ENCODE peak calls at places on chromosome 3, in eight cellular contexts. D is HTR-8/SVneo; A is LoVo; Z is fibroblast of lung; N is astrocyte of the hippocampus; W is HAP-1; H is stomach; K is naive thymus-derived CD8-positive, alpha-beta T cell. F is an unnamed sample.

GRCh38 chr3:10370429-10370828 is 49.5 kb upstream of the SEC13 start:
- DNase-seq in D (no peak), A (no peak), Z (peak; percentile 91), N (no peak), W (no peak), H (no peak), K (no peak), F (peak; percentile 79)

GRCh38 chr3:133301194-133301593 is 98.7 kb upstream of the BFSP2 start:
- DNase-seq in D (peak; percentile 28), A (no peak), Z (peak; percentile 25), N (peak; percentile 83), W (no peak), H (no peak), K (no peak), F (peak; percentile 69)

GRCh38 chr3:183745300-183746098 is 47.9 kb downstream of the YEATS2 start:
- DNase-seq in D (peak; percentile 57), A (no peak), Z (no peak), N (peak; percentile 73), W (peak; percentile 39), H (no peak), K (no peak), F (no peak)

GRCh38 chr3:32442766-32443165 is 51.1 kb downstream of the CMTM7 start:
- DNase-seq in D (no peak), A (no peak), Z (no peak), N (no peak), W (no peak), H (no peak), K (no peak), F (no peak)

GRCh38 chr3:148330486-148330885 is 367.2 kb upstream of the AGTR1 start:
- DNase-seq in D (no peak), A (no peak), Z (no peak), N (no peak), W (no peak), H (no peak), K (no peak), F (no peak)

GRCh38 chr3:13812039-13812438 is 67.8 kb downstream of the WNT7A start:
- DNase-seq in D (no peak), A (no peak), Z (no peak), N (peak; percentile 44), W (peak; percentile 48), H (no peak), K (no peak), F (no peak)

GRCh38 chr3:27985369-27986035 is 255.9 kb upstream of the CMC1 start:
- DNase-seq in D (no peak), A (no peak), Z (peak; percentile 11), N (no peak), W (no peak), H (no peak), K (no peak), F (no peak)

GRCh38 chr3:42658091-42658770 is 4.7 kb downstream of the ZBTB47 start:
- DNase-seq in D (no peak), A (no peak), Z (no peak), N (no peak), W (no peak), H (no peak), K (no peak), F (no peak)

GRCh38 chr3:117399311-117400068 is 689.9 kb downstream of the TUSC7 start:
- DNase-seq in D (no peak), A (no peak), Z (peak; percentile 64), N (peak; percentile 74), W (no peak), H (no peak), K (no peak), F (peak; percentile 53)

GRCh38 chr3:114451051-114451451 is 157.2 kb downstream of the TIGIT start:
- DNase-seq in D (no peak), A (no peak), Z (peak; percentile 11), N (peak; percentile 41), W (no peak), H (no peak), K (no peak), F (no peak)

GRCh38 chr3:114632757-114633424 is 339.1 kb downstream of the TIGIT start:
- DNase-seq in D (no peak), A (no peak), Z (no peak), N (no peak), W (no peak), H (no peak), K (no peak), F (no peak)

GRCh38 chr3:155805802-155806618 is at the start of gene C3orf33:
- DNase-seq in D (peak; percentile 78), A (peak; percentile 88), Z (peak; percentile 54), N (peak; percentile 87), W (peak; percentile 78), H (peak; percentile 79), K (peak; percentile 78), F (peak; percentile 6)

GRCh38 chr3:23183731-23184130 is 19.4 kb upstream of the UBE2E2 start:
- DNase-seq in D (peak; percentile 58), A (peak; percentile 63), Z (peak; percentile 69), N (peak; percentile 59), W (peak; percentile 71), H (peak; percentile 40), K (no peak), F (no peak)

GRCh38 chr3:31581660-31582059 is 48.9 kb downstream of the STT3B start:
- DNase-seq in D (no peak), A (no peak), Z (peak; percentile 32), N (no peak), W (no peak), H (no peak), K (no peak), F (peak; percentile 2)

GRCh38 chr3:123348471-123349200 is 100.3 kb downstream of the ADCY5 start:
- DNase-seq in D (no peak), A (no peak), Z (no peak), N (no peak), W (no peak), H (no peak), K (no peak), F (no peak)

GRCh38 chr3:15932348-15933300 is 134.8 kb upstream of the ANKRD28 start:
- DNase-seq in D (no peak), A (no peak), Z (no peak), N (no peak), W (no peak), H (no peak), K (no peak), F (no peak)

GRCh38 chr3:187743195-187744141 is 1.8 kb downstream of the BCL6 start:
- DNase-seq in D (no peak), A (peak; percentile 21), Z (peak; percentile 75), N (peak; percentile 75), W (peak; percentile 54), H (peak; percentile 63), K (no peak), F (no peak)

GRCh38 chr3:39639344-39640236 is 169.8 kb upstream of the MYRIP start:
- DNase-seq in D (peak; percentile 63), A (peak; percentile 91), Z (peak; percentile 88), N (peak; percentile 93), W (peak; percentile 15), H (no peak), K (no peak), F (peak; percentile 79)

GRCh38 chr3:172294238-172294806 is 153.9 kb downstream of the GHSR start:
- DNase-seq in D (no peak), A (no peak), Z (no peak), N (no peak), W (no peak), H (no peak), K (no peak), F (no peak)

GRCh38 chr3:43923101-43923979 is 232.6 kb downstream of the ABHD5 start:
- DNase-seq in D (no peak), A (no peak), Z (no peak), N (no peak), W (no peak), H (no peak), K (no peak), F (no peak)

GRCh38 chr3:50550079-50550736 is 17.3 kb downstream of the C3orf18 start:
- DNase-seq in D (peak; percentile 66), A (peak; percentile 35), Z (peak; percentile 33), N (peak; percentile 63), W (peak; percentile 89), H (peak; percentile 72), K (peak; percentile 49), F (no peak)

GRCh38 chr3:63706321-63707085 is 54.0 kb downstream of the SNTN start:
- DNase-seq in D (no peak), A (no peak), Z (no peak), N (peak; percentile 70), W (no peak), H (no peak), K (no peak), F (no peak)

GRCh38 chr3:179189764-179190163 is 41.6 kb downstream of the PIK3CA start:
- DNase-seq in D (no peak), A (no peak), Z (peak; percentile 90), N (peak; percentile 40), W (no peak), H (no peak), K (no peak), F (peak; percentile 54)

GRCh38 chr3:166637984-166638530 is 742.0 kb downstream of the ZBBX start:
- DNase-seq in D (no peak), A (no peak), Z (no peak), N (no peak), W (no peak), H (no peak), K (no peak), F (no peak)

GRCh38 chr3:189304465-189305341 is 132.9 kb downstream of the TPRG1 start:
- DNase-seq in D (peak; percentile 19), A (peak; percentile 86), Z (no peak), N (peak; percentile 88), W (peak; percentile 47), H (peak; percentile 93), K (no peak), F (no peak)

GRCh38 chr3:13508496-13508895 is 28.4 kb downstream of the HDAC11 start:
- DNase-seq in D (no peak), A (no peak), Z (no peak), N (no peak), W (no peak), H (no peak), K (no peak), F (no peak)

GRCh38 chr3:32817195-32817560 is 619 bp upstream of the TRIM71 start:
- DNase-seq in D (no peak), A (no peak), Z (no peak), N (no peak), W (peak; percentile 49), H (no peak), K (no peak), F (no peak)

GRCh38 chr3:195209083-195209835 is 61.7 kb downstream of the XXYLT1 start:
- DNase-seq in D (no peak), A (no peak), Z (no peak), N (no peak), W (no peak), H (no peak), K (no peak), F (no peak)

GRCh38 chr3:132218817-132219390 is 98.3 kb upstream of the ACP3 start:
- DNase-seq in D (no peak), A (no peak), Z (no peak), N (no peak), W (no peak), H (no peak), K (no peak), F (no peak)

GRCh38 chr3:33047842-33048834 is 48.8 kb downstream of the GLB1 start:
- DNase-seq in D (no peak), A (no peak), Z (no peak), N (no peak), W (no peak), H (no peak), K (no peak), F (no peak)

GRCh38 chr3:120244834-120245225 is 40.2 kb downstream of the GPR156 start:
- DNase-seq in D (no peak), A (no peak), Z (no peak), N (peak; percentile 11), W (no peak), H (no peak), K (no peak), F (no peak)

GRCh38 chr3:99920530-99921376 is 103.1 kb downstream of the CMSS1 start:
- DNase-seq in D (no peak), A (peak; percentile 60), Z (peak; percentile 72), N (peak; percentile 60), W (no peak), H (peak; percentile 51), K (no peak), F (no peak)

GRCh38 chr3:179147571-179148445 is at the start of gene PIK3CA:
- DNase-seq in D (peak; percentile 90), A (peak; percentile 98), Z (peak; percentile 99), N (peak; percentile 98), W (peak; percentile 94), H (peak; percentile 94), K (peak; percentile 78), F (peak; percentile 97)

GRCh38 chr3:130395916-130396315 is 50.4 kb downstream of the COL6A5 start:
- DNase-seq in D (no peak), A (peak; percentile 27), Z (peak; percentile 34), N (peak; percentile 52), W (no peak), H (no peak), K (no peak), F (no peak)